ENCODE peak calls at places on chromosomes 3 and 15, in six cellular contexts. One of them, this sample, is unnamed.
A peak's percentile ranks its signal among the peaks of the same experiment; 100 is the strongest.

GRCh38 chr3:18445421-18446066 is 20.4 kb upstream of the SATB1 start:
- DNase-seq in lung: no peak
- DNase-seq in mammary epithelial cell: no peak
- DNase-seq in HCT116: no peak
- DNase-seq in suprapubic skin: no peak
- DNase-seq in PC-3: no peak
- DNase-seq in this sample: peak; percentile 83

GRCh38 chr3:149620291-149621020 is 37.4 kb downstream of the WWTR1 start:
- DNase-seq in suprapubic skin: no peak
- DNase-seq in HCT116: no peak
- DNase-seq in lung: no peak
- DNase-seq in mammary epithelial cell: peak; percentile 19
- DNase-seq in PC-3: peak; percentile 26
- DNase-seq in this sample: no peak

GRCh38 chr3:96712792-96713191 is 101.6 kb upstream of the EPHA6 start:
- DNase-seq in PC-3: peak; percentile 30
- DNase-seq in mammary epithelial cell: no peak
- DNase-seq in lung: no peak
- DNase-seq in suprapubic skin: no peak
- DNase-seq in HCT116: no peak
- DNase-seq in this sample: no peak

GRCh38 chr15:31265090-31265870 is 61.4 kb upstream of the KLF13 start:
- DNase-seq in PC-3: no peak
- DNase-seq in HCT116: no peak
- DNase-seq in lung: peak; percentile 30
- DNase-seq in suprapubic skin: peak; percentile 73
- DNase-seq in mammary epithelial cell: no peak
- DNase-seq in this sample: peak; percentile 75

GRCh38 chr3:154864947-154865346 is 215.2 kb upstream of the MME start:
- DNase-seq in lung: no peak
- DNase-seq in suprapubic skin: no peak
- DNase-seq in PC-3: no peak
- DNase-seq in mammary epithelial cell: no peak
- DNase-seq in HCT116: no peak
- DNase-seq in this sample: no peak

GRCh38 chr3:123475786-123476185 is 26.9 kb upstream of the ADCY5 start:
- DNase-seq in suprapubic skin: no peak
- DNase-seq in HCT116: no peak
- DNase-seq in lung: no peak
- DNase-seq in PC-3: no peak
- DNase-seq in mammary epithelial cell: no peak
- DNase-seq in this sample: no peak

GRCh38 chr3:15007681-15008141 is 57.4 kb downstream of the MRPS25 start:
- DNase-seq in lung: no peak
- DNase-seq in PC-3: peak; percentile 16
- DNase-seq in HCT116: no peak
- DNase-seq in suprapubic skin: no peak
- DNase-seq in mammary epithelial cell: peak; percentile 9
- DNase-seq in this sample: no peak

GRCh38 chr3:147945968-147946519 is 536.9 kb downstream of the ZIC1 start:
- DNase-seq in suprapubic skin: no peak
- DNase-seq in HCT116: peak; percentile 32
- DNase-seq in lung: no peak
- DNase-seq in PC-3: peak; percentile 61
- DNase-seq in mammary epithelial cell: peak; percentile 48
- DNase-seq in this sample: no peak

GRCh38 chr3:30161370-30161769 is 445.0 kb upstream of the TGFBR2 start:
- DNase-seq in suprapubic skin: no peak
- DNase-seq in lung: no peak
- DNase-seq in PC-3: no peak
- DNase-seq in HCT116: no peak
- DNase-seq in mammary epithelial cell: no peak
- DNase-seq in this sample: no peak

GRCh38 chr3:72348357-72348756 is 499.9 kb downstream of the SHQ1 start:
- DNase-seq in HCT116: no peak
- DNase-seq in lung: no peak
- DNase-seq in PC-3: no peak
- DNase-seq in suprapubic skin: no peak
- DNase-seq in mammary epithelial cell: no peak
- DNase-seq in this sample: no peak

GRCh38 chr3:45498532-45498931 is 96.0 kb upstream of the LIMD1 start:
- DNase-seq in lung: no peak
- DNase-seq in PC-3: no peak
- DNase-seq in mammary epithelial cell: no peak
- DNase-seq in HCT116: no peak
- DNase-seq in suprapubic skin: no peak
- DNase-seq in this sample: no peak

GRCh38 chr3:140244893-140245292 is 309.9 kb downstream of the CLSTN2 start:
- DNase-seq in suprapubic skin: no peak
- DNase-seq in HCT116: no peak
- DNase-seq in PC-3: no peak
- DNase-seq in lung: no peak
- DNase-seq in mammary epithelial cell: no peak
- DNase-seq in this sample: no peak

GRCh38 chr3:196740476-196741400 is 1.1 kb downstream of the PAK2 start:
- DNase-seq in lung: no peak
- DNase-seq in suprapubic skin: no peak
- DNase-seq in mammary epithelial cell: peak; percentile 48
- DNase-seq in HCT116: no peak
- DNase-seq in PC-3: peak; percentile 68
- DNase-seq in this sample: no peak

GRCh38 chr15:79901958-79902357 is 5.1 kb upstream of the MTHFS start:
- DNase-seq in suprapubic skin: no peak
- DNase-seq in PC-3: no peak
- DNase-seq in mammary epithelial cell: no peak
- DNase-seq in HCT116: no peak
- DNase-seq in lung: no peak
- DNase-seq in this sample: no peak

GRCh38 chr15:61175024-61175423 is 54.1 kb downstream of the RORA start:
- DNase-seq in HCT116: no peak
- DNase-seq in suprapubic skin: no peak
- DNase-seq in lung: no peak
- DNase-seq in PC-3: peak; percentile 10
- DNase-seq in mammary epithelial cell: no peak
- DNase-seq in this sample: no peak

GRCh38 chr3:115713247-115713646 is 89.9 kb downstream of the GAP43 start:
- DNase-seq in mammary epithelial cell: no peak
- DNase-seq in lung: peak; percentile 45
- DNase-seq in suprapubic skin: no peak
- DNase-seq in PC-3: no peak
- DNase-seq in HCT116: no peak
- DNase-seq in this sample: no peak

GRCh38 chr15:67033012-67033411 is 32.4 kb upstream of the SMAD3 start:
- DNase-seq in lung: no peak
- DNase-seq in PC-3: no peak
- DNase-seq in suprapubic skin: no peak
- DNase-seq in HCT116: no peak
- DNase-seq in mammary epithelial cell: no peak
- DNase-seq in this sample: no peak

GRCh38 chr3:146092230-146092629 is 68.8 kb downstream of the PLOD2 start:
- DNase-seq in HCT116: no peak
- DNase-seq in mammary epithelial cell: no peak
- DNase-seq in PC-3: no peak
- DNase-seq in lung: no peak
- DNase-seq in suprapubic skin: no peak
- DNase-seq in this sample: no peak

GRCh38 chr3:66642484-66642883 is 141.7 kb upstream of the LRIG1 start:
- DNase-seq in HCT116: no peak
- DNase-seq in suprapubic skin: no peak
- DNase-seq in mammary epithelial cell: no peak
- DNase-seq in PC-3: no peak
- DNase-seq in lung: no peak
- DNase-seq in this sample: no peak

GRCh38 chr15:82100116-82100795 is 54.4 kb upstream of the MEX3B start:
- DNase-seq in mammary epithelial cell: no peak
- DNase-seq in PC-3: no peak
- DNase-seq in HCT116: no peak
- DNase-seq in lung: no peak
- DNase-seq in suprapubic skin: no peak
- DNase-seq in this sample: no peak

GRCh38 chr3:32226875-32227500 is 11.5 kb upstream of the CMTM8 start:
- DNase-seq in PC-3: peak; percentile 90
- DNase-seq in suprapubic skin: no peak
- DNase-seq in mammary epithelial cell: peak; percentile 66
- DNase-seq in lung: no peak
- DNase-seq in HCT116: peak; percentile 69
- DNase-seq in this sample: no peak

GRCh38 chr3:111130827-111131226 is 59.2 kb downstream of the NECTIN3 start:
- DNase-seq in HCT116: no peak
- DNase-seq in lung: no peak
- DNase-seq in PC-3: no peak
- DNase-seq in mammary epithelial cell: no peak
- DNase-seq in suprapubic skin: no peak
- DNase-seq in this sample: no peak

GRCh38 chr3:39724233-39724846 is 85.1 kb upstream of the MYRIP start:
- DNase-seq in PC-3: no peak
- DNase-seq in HCT116: no peak
- DNase-seq in mammary epithelial cell: no peak
- DNase-seq in lung: no peak
- DNase-seq in suprapubic skin: no peak
- DNase-seq in this sample: no peak

GRCh38 chr15:88648357-88649214 is 9.8 kb downstream of the ISG20 start:
- DNase-seq in mammary epithelial cell: peak; percentile 47
- DNase-seq in suprapubic skin: peak; percentile 75
- DNase-seq in PC-3: peak; percentile 64
- DNase-seq in lung: no peak
- DNase-seq in HCT116: no peak
- DNase-seq in this sample: peak; percentile 75

GRCh38 chr15:77034620-77035467 is 36.1 kb downstream of the TSPAN3 start:
- DNase-seq in HCT116: no peak
- DNase-seq in lung: no peak
- DNase-seq in PC-3: peak; percentile 48
- DNase-seq in suprapubic skin: peak; percentile 73
- DNase-seq in mammary epithelial cell: no peak
- DNase-seq in this sample: peak; percentile 19

GRCh38 chr3:24678441-24678865 is 183.8 kb upstream of the THRB start:
- DNase-seq in PC-3: peak; percentile 93
- DNase-seq in HCT116: no peak
- DNase-seq in suprapubic skin: no peak
- DNase-seq in lung: no peak
- DNase-seq in mammary epithelial cell: peak; percentile 94
- DNase-seq in this sample: no peak

GRCh38 chr3:13706886-13707285 is 158.0 kb downstream of the FBLN2 start:
- DNase-seq in suprapubic skin: peak; percentile 28
- DNase-seq in lung: peak; percentile 10
- DNase-seq in PC-3: no peak
- DNase-seq in HCT116: no peak
- DNase-seq in mammary epithelial cell: no peak
- DNase-seq in this sample: no peak

GRCh38 chr15:95341686-95342085 is 988.8 kb upstream of the NR2F2 start:
- DNase-seq in lung: no peak
- DNase-seq in mammary epithelial cell: no peak
- DNase-seq in HCT116: no peak
- DNase-seq in PC-3: peak; percentile 54
- DNase-seq in suprapubic skin: no peak
- DNase-seq in this sample: no peak

GRCh38 chr3:95424296-95424695 is 1361.4 kb downstream of the NSUN3 start:
- DNase-seq in PC-3: no peak
- DNase-seq in HCT116: no peak
- DNase-seq in suprapubic skin: no peak
- DNase-seq in mammary epithelial cell: no peak
- DNase-seq in lung: no peak
- DNase-seq in this sample: no peak

GRCh38 chr3:64694127-64694526 is 6.3 kb upstream of the ADAMTS9 start:
- DNase-seq in mammary epithelial cell: no peak
- DNase-seq in HCT116: no peak
- DNase-seq in PC-3: no peak
- DNase-seq in suprapubic skin: no peak
- DNase-seq in lung: no peak
- DNase-seq in this sample: no peak
- TF ChIP-seq CTCF in mammary epithelial cell: no peak
- TF ChIP-seq CTCF in HCT116: no peak
- TF ChIP-seq CTCF in PC-3: no peak
- TF ChIP-seq CTCF in suprapubic skin: no peak
- TF ChIP-seq CTCF in lung: no peak
- TF ChIP-seq CTCF in this sample: no peak

GRCh38 chr3:43649365-43649968 is 27.7 kb upstream of the ANO10 start:
- DNase-seq in lung: no peak
- DNase-seq in suprapubic skin: no peak
- DNase-seq in mammary epithelial cell: no peak
- DNase-seq in HCT116: no peak
- DNase-seq in PC-3: no peak
- DNase-seq in this sample: no peak
- H3K4me3 ChIP-seq in lung: no peak overlapping the region
- H3K4me3 ChIP-seq in suprapubic skin: no peak overlapping the region
- H3K4me3 ChIP-seq in mammary epithelial cell: no peak overlapping the region
- H3K4me3 ChIP-seq in HCT116: no peak overlapping the region
- H3K4me3 ChIP-seq in PC-3: no peak overlapping the region
- H3K4me3 ChIP-seq in this sample: no peak overlapping the region

DNA sequence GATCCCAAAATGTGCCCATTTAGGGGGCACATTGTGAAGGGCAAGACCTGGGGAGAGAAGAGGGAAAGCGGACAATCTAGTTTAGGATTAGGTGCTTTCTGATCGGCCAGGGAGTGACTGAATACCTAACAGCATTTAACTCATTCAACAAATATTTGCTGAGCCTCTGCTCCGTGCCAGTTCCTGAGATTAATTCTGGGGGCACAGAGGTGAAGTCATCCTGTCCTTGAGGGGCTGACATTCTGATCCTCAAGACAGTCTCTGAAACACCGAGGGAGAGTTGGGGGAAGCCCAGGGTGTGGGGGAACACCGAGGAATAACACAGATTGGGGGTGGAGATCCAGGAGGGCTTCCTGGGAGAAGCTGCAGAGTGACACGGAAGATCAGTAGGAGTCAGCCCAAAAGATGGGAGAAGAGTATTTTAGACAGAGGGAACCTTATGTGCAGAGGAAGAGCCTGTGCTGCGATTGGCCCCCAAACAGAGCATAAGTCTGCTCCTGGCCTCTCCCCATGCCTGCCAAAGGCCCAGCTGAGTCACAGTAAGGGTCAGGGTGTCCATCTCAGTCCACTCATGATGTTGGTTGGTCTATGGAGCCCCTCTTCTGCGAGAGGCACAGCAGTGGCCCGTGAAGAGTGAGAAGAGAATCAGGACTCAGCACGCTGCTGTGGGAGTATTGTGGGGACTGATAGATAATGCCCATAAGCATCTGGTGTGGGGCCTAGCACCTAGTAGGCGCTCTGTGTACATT is 60.2 kb downstream of the AMOTL2 start:
- DNase-seq in PC-3: peak; percentile 58
- DNase-seq in HCT116: no peak
- DNase-seq in mammary epithelial cell: no peak
- DNase-seq in suprapubic skin: no peak
- DNase-seq in lung: no peak
- DNase-seq in this sample: no peak
- H3K4me1 ChIP-seq in PC-3: peaks cover 66% of the 10 kb centered on the region
- H3K4me1 ChIP-seq in HCT116: peaks cover 73% of the 10 kb centered on the region
- H3K4me1 ChIP-seq in mammary epithelial cell: peaks cover 63% of the 10 kb centered on the region
- H3K4me1 ChIP-seq in suprapubic skin: peaks cover 74% of the 10 kb centered on the region
- H3K4me1 ChIP-seq in lung: no peaks in the 10 kb centered on the region
- H3K4me1 ChIP-seq in this sample: peaks cover 18% of the 10 kb centered on the region

GRCh38 chr15:52678036-52678467 is 1.1 kb downstream of the ATOSA start:
- DNase-seq in mammary epithelial cell: peak; percentile 66
- DNase-seq in lung: peak; percentile 50
- DNase-seq in HCT116: no peak
- DNase-seq in PC-3: peak; percentile 57
- DNase-seq in suprapubic skin: no peak
- DNase-seq in this sample: peak; percentile 61
- TF ChIP-seq CTCF in mammary epithelial cell: peak; percentile 23
- TF ChIP-seq CTCF in lung: no peak
- TF ChIP-seq CTCF in HCT116: no peak
- TF ChIP-seq CTCF in PC-3: peak; percentile 35
- TF ChIP-seq CTCF in suprapubic skin: no peak
- TF ChIP-seq CTCF in this sample: no peak